ENCODE peak calls at places on chromosomes 4 and X, in four cellular contexts. V is GM12878, E is HepG2, X is K562. O is an unnamed sample.

GRCh38 chrX:49230500-49231232 is 2.5 kb downstream of the CACNA1F start:
- DNase-seq in E (peak), X (peak), V (no peak), O (no peak)

GRCh38 chr4:77776182-77777134 is 42.7 kb downstream of the CNOT6L start:
- DNase-seq in X (no peak), E (no peak), V (no peak), O (peak)

GRCh38 chr4:78561677-78562076 is 10.1 kb downstream of the ANXA3 start:
- DNase-seq in V (no peak), E (peak), X (no peak), O (no peak)

GRCh38 chr4:184684491-184685189 is 35.1 kb downstream of the PRIMPOL start:
- DNase-seq in X (peak), E (no peak), V (no peak), O (no peak)

GRCh38 chrX:31603411-31604120 is 531.7 kb upstream of the FTHL17 start:
- DNase-seq in E (no peak), V (no peak), X (no peak), O (no peak)

GRCh38 chr4:83639849-83640493 is 104.1 kb downstream of the GPAT3 start:
- DNase-seq in V (peak), E (peak), X (peak), O (peak)

GRCh38 chr4:58166496-58166895 is 1056.3 kb upstream of the IGFBP7 start:
- DNase-seq in E (no peak), V (no peak), X (no peak), O (no peak)

GRCh38 chr4:122152699-122153328 is 683 bp downstream of the BLTP1 start:
- DNase-seq in V (no peak), X (peak), E (peak), O (peak)

GRCh38 chrX:103716967-103717366 is 6.3 kb downstream of the TMEM31 start:
- DNase-seq in X (no peak), V (no peak), E (no peak), O (no peak)

GRCh38 chr4:163679189-163679588 is 184.7 kb downstream of the TMA16 start:
- DNase-seq in V (no peak), E (peak), X (peak), O (peak)

GRCh38 chr4:148441624-148441985 is 609 bp downstream of the NR3C2 start:
- DNase-seq in X (no peak), E (no peak), V (no peak), O (peak)

GRCh38 chrX:153487590-153488071 is 7.1 kb upstream of the BGN start:
- DNase-seq in E (no peak), X (no peak), V (no peak), O (no peak)

GRCh38 chr4:113499696-113500095 is 261.8 kb downstream of the CAMK2D start:
- DNase-seq in E (peak), X (no peak), V (no peak), O (no peak)

GRCh38 chr4:8832130-8832930 is 39.3 kb downstream of the HMX1 start:
- DNase-seq in X (no peak), V (no peak), E (no peak), O (no peak)

GRCh38 chr4:65698631-65699030 is 28.3 kb upstream of the EPHA5 start:
- DNase-seq in V (no peak), X (no peak), E (no peak), O (no peak)

GRCh38 chrX:87098477-87098876 is 419.1 kb upstream of the KLHL4 start:
- DNase-seq in X (no peak), E (no peak), V (no peak), O (no peak)

GRCh38 chr4:160129439-160129838 is 1026.6 kb downstream of the RAPGEF2 start:
- DNase-seq in E (no peak), V (no peak), X (no peak), O (no peak)

GRCh38 chrX:153606503-153606902 is 7.6 kb upstream of the CCNQ start:
- DNase-seq in V (no peak), E (no peak), X (no peak), O (no peak)

GRCh38 chr4:83124079-83124780 is 9.7 kb upstream of the PLAC8 start:
- DNase-seq in X (no peak), E (no peak), V (no peak), O (no peak)

GRCh38 chrX:68997461-68997860 is 167.8 kb downstream of the PJA1 start:
- DNase-seq in V (no peak), E (no peak), X (no peak), O (no peak)
- TF ChIP-seq FOXK2 in V (no peak), E (no peak), X (no peak), O (no peak)

GRCh38 chrX:78330540-78330939 is 3.1 kb upstream of the CYSLTR1 start:
- DNase-seq in V (no peak), X (no peak), E (no peak), O (no peak)
- TF ChIP-seq FOXK2 in V (no peak), X (no peak), E (no peak), O (no peak)

GRCh38 chrX:42577936-42578335 is 200.0 kb downstream of the PPP1R2C start:
- DNase-seq in E (no peak), V (no peak), X (no peak), O (no peak)
- TF ChIP-seq FOXK2 in E (no peak), V (no peak), X (no peak), O (no peak)

GRCh38 chr4:123709336-123709735 is 312.7 kb downstream of the SPRY1 start:
- DNase-seq in X (no peak), V (no peak), E (peak), O (no peak)
- TF ChIP-seq FOXK2 in X (no peak), V (no peak), E (no peak), O (no peak)

GRCh38 chr4:71664366-71664765 is 119.5 kb downstream of the GC start:
- DNase-seq in V (no peak), E (no peak), X (no peak), O (no peak)
- TF ChIP-seq FOXK2 in V (no peak), E (no peak), X (no peak), O (no peak)

DNA sequence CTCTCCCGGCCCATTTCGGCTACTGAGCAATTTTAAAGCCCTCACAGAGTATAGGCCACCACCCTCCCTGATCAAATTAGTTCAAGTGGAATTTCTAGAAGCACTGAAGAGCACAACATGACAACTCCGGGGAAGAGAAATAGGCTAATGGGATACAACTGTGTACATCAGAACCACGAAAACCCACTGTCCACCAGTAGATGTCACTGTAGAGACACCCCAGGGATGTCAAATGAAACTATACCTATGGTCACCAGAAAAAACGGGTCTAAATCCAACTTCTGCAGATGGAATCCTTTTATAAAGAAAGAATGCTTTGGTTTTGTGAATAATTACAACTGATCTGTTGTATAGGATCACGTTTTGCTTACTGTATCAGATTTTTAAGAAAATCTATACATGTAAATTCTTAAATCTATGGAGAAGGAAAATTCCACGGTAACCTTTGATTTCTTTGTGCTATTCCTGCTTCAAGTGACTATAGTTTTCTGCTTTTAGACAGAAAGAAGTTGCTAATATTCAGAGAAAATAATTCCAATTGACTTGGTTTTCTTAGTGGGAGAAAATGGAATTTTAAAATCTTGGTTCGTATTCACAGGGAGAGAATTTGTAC is 29.5 kb upstream of the MAP3K15 start:
- DNase-seq in X (peak), V (no peak), E (peak), O (peak)
- TF ChIP-seq FOXK2 in X (no peak), V (no peak), E (no peak), O (no peak)